ENCODE peak calls at places on chromosomes 3 and 15, in six cellular contexts. One of them, this sample, is unnamed.

GRCh38 chr3:87175662-87176230 is 51.4 kb upstream of the CHMP2B start:
- DNase-seq in activated CD4-positive, alpha-beta T cell treated with anti-CD3 and anti-CD28 coated beads for 1 hour: no peak
- DNase-seq in endothelial cell: no peak
- DNase-seq in NCI-H1092: no peak
- DNase-seq in IMR-90: no peak
- DNase-seq in AG20443: no peak
- DNase-seq in this sample: peak

GRCh38 chr3:64880926-64881325 is 193.1 kb upstream of the ADAMTS9 start:
- DNase-seq in IMR-90: no peak
- DNase-seq in AG20443: no peak
- DNase-seq in endothelial cell: no peak
- DNase-seq in activated CD4-positive, alpha-beta T cell treated with anti-CD3 and anti-CD28 coated beads for 1 hour: no peak
- DNase-seq in NCI-H1092: no peak
- DNase-seq in this sample: no peak

GRCh38 chr15:78209646-78210348 is 24.6 kb downstream of the ACSBG1 start:
- DNase-seq in activated CD4-positive, alpha-beta T cell treated with anti-CD3 and anti-CD28 coated beads for 1 hour: no peak
- DNase-seq in endothelial cell: no peak
- DNase-seq in AG20443: peak
- DNase-seq in IMR-90: no peak
- DNase-seq in NCI-H1092: no peak
- DNase-seq in this sample: no peak

GRCh38 chr3:54719914-54720313 is 207.9 kb downstream of the LRTM1 start:
- DNase-seq in AG20443: no peak
- DNase-seq in activated CD4-positive, alpha-beta T cell treated with anti-CD3 and anti-CD28 coated beads for 1 hour: no peak
- DNase-seq in endothelial cell: no peak
- DNase-seq in NCI-H1092: no peak
- DNase-seq in IMR-90: no peak
- DNase-seq in this sample: no peak

GRCh38 chr3:131250466-131250865 is 131.1 kb upstream of the NUDT16 start:
- DNase-seq in IMR-90: no peak
- DNase-seq in activated CD4-positive, alpha-beta T cell treated with anti-CD3 and anti-CD28 coated beads for 1 hour: no peak
- DNase-seq in NCI-H1092: no peak
- DNase-seq in endothelial cell: no peak
- DNase-seq in AG20443: no peak
- DNase-seq in this sample: no peak

GRCh38 chr3:184314700-184315505 is 497 bp downstream of the EIF4G1 start:
- DNase-seq in AG20443: peak
- DNase-seq in IMR-90: peak
- DNase-seq in NCI-H1092: peak
- DNase-seq in endothelial cell: peak
- DNase-seq in activated CD4-positive, alpha-beta T cell treated with anti-CD3 and anti-CD28 coated beads for 1 hour: peak
- DNase-seq in this sample: peak

GRCh38 chr15:66290518-66290917 is 2.9 kb upstream of the DIS3L start:
- DNase-seq in NCI-H1092: no peak
- DNase-seq in endothelial cell: no peak
- DNase-seq in activated CD4-positive, alpha-beta T cell treated with anti-CD3 and anti-CD28 coated beads for 1 hour: no peak
- DNase-seq in AG20443: no peak
- DNase-seq in IMR-90: no peak
- DNase-seq in this sample: no peak

GRCh38 chr15:39936187-39936586 is 2.3 kb downstream of the EIF2AK4 start:
- DNase-seq in IMR-90: peak
- DNase-seq in NCI-H1092: no peak
- DNase-seq in activated CD4-positive, alpha-beta T cell treated with anti-CD3 and anti-CD28 coated beads for 1 hour: no peak
- DNase-seq in AG20443: no peak
- DNase-seq in endothelial cell: no peak
- DNase-seq in this sample: peak

GRCh38 chr3:38382506-38383080 is 36.0 kb downstream of the XYLB start:
- DNase-seq in endothelial cell: no peak
- DNase-seq in AG20443: no peak
- DNase-seq in IMR-90: no peak
- DNase-seq in NCI-H1092: no peak
- DNase-seq in activated CD4-positive, alpha-beta T cell treated with anti-CD3 and anti-CD28 coated beads for 1 hour: no peak
- DNase-seq in this sample: no peak

GRCh38 chr15:81292516-81293001 is 31.4 kb downstream of the STARD5 start:
- DNase-seq in endothelial cell: no peak
- DNase-seq in IMR-90: no peak
- DNase-seq in AG20443: no peak
- DNase-seq in NCI-H1092: no peak
- DNase-seq in activated CD4-positive, alpha-beta T cell treated with anti-CD3 and anti-CD28 coated beads for 1 hour: no peak
- DNase-seq in this sample: no peak